ENCODE peak calls at places on chromosomes 13 and 19, in five cellular contexts. One of them, this sample, is unnamed.

GRCh38 chr19:33064117-33064777 is 441 bp downstream of the RHPN2 start:
- DNase-seq in psoas muscle: peak; percentile 19
- DNase-seq in MM.1S: peak; percentile 77
- DNase-seq in CD4-positive, CD25-positive, alpha-beta regulatory T cell: no peak
- DNase-seq in cardiac muscle cell: peak; percentile 53
- DNase-seq in this sample: no peak

GRCh38 chr19:1408300-1409203 is 1.2 kb downstream of the DAZAP1 start:
- DNase-seq in psoas muscle: peak; percentile 63
- DNase-seq in MM.1S: peak; percentile 59
- DNase-seq in CD4-positive, CD25-positive, alpha-beta regulatory T cell: peak; percentile 35
- DNase-seq in cardiac muscle cell: peak; percentile 70
- DNase-seq in this sample: peak; percentile 62

GRCh38 chr19:18839465-18840287 is 7.9 kb downstream of the UPF1 start:
- DNase-seq in psoas muscle: no peak
- DNase-seq in MM.1S: no peak
- DNase-seq in CD4-positive, CD25-positive, alpha-beta regulatory T cell: no peak
- DNase-seq in cardiac muscle cell: no peak
- DNase-seq in this sample: no peak

GRCh38 chr19:2443116-2443784 is 13.5 kb downstream of the LMNB2 start:
- DNase-seq in psoas muscle: no peak
- DNase-seq in MM.1S: no peak
- DNase-seq in CD4-positive, CD25-positive, alpha-beta regulatory T cell: no peak
- DNase-seq in cardiac muscle cell: no peak
- DNase-seq in this sample: no peak

GRCh38 chr19:44447864-44448674 is at the start of gene ZNF229:
- DNase-seq in psoas muscle: peak; percentile 85
- DNase-seq in MM.1S: peak; percentile 33
- DNase-seq in CD4-positive, CD25-positive, alpha-beta regulatory T cell: peak; percentile 14
- DNase-seq in cardiac muscle cell: peak; percentile 92
- DNase-seq in this sample: peak; percentile 42

GRCh38 chr13:80955487-80955886 is 614.6 kb upstream of the SPRY2 start:
- DNase-seq in psoas muscle: no peak
- DNase-seq in MM.1S: no peak
- DNase-seq in CD4-positive, CD25-positive, alpha-beta regulatory T cell: no peak
- DNase-seq in cardiac muscle cell: no peak
- DNase-seq in this sample: no peak

GRCh38 chr13:67408823-67409222 is 178.7 kb upstream of the PCDH9 start:
- DNase-seq in psoas muscle: no peak
- DNase-seq in MM.1S: no peak
- DNase-seq in CD4-positive, CD25-positive, alpha-beta regulatory T cell: no peak
- DNase-seq in cardiac muscle cell: no peak
- DNase-seq in this sample: no peak

GRCh38 chr19:2809387-2810140 is 10.1 kb upstream of the ZNF554 start:
- DNase-seq in psoas muscle: no peak
- DNase-seq in MM.1S: no peak
- DNase-seq in CD4-positive, CD25-positive, alpha-beta regulatory T cell: no peak
- DNase-seq in cardiac muscle cell: no peak
- DNase-seq in this sample: no peak

GRCh38 chr19:54420383-54421168 is 5.3 kb downstream of the TTYH1 start:
- DNase-seq in psoas muscle: no peak
- DNase-seq in MM.1S: no peak
- DNase-seq in CD4-positive, CD25-positive, alpha-beta regulatory T cell: no peak
- DNase-seq in cardiac muscle cell: no peak
- DNase-seq in this sample: no peak

GRCh38 chr19:28289294-28290063 is 923.5 kb downstream of the UQCRFS1 start:
- DNase-seq in psoas muscle: no peak
- DNase-seq in MM.1S: no peak
- DNase-seq in CD4-positive, CD25-positive, alpha-beta regulatory T cell: no peak
- DNase-seq in cardiac muscle cell: no peak
- DNase-seq in this sample: no peak

GRCh38 chr19:43983544-43983911 is 460 bp upstream of the ZNF155 start:
- DNase-seq in psoas muscle: no peak
- DNase-seq in MM.1S: no peak
- DNase-seq in CD4-positive, CD25-positive, alpha-beta regulatory T cell: no peak
- DNase-seq in cardiac muscle cell: no peak
- DNase-seq in this sample: no peak

GRCh38 chr19:29743681-29744080 is 28.6 kb upstream of the C19orf12 start:
- DNase-seq in psoas muscle: no peak
- DNase-seq in MM.1S: no peak
- DNase-seq in CD4-positive, CD25-positive, alpha-beta regulatory T cell: no peak
- DNase-seq in cardiac muscle cell: no peak
- DNase-seq in this sample: no peak

GRCh38 chr19:23788415-23788814 is 29.7 kb upstream of the ZNF681 start:
- DNase-seq in psoas muscle: no peak
- DNase-seq in MM.1S: no peak
- DNase-seq in CD4-positive, CD25-positive, alpha-beta regulatory T cell: no peak
- DNase-seq in cardiac muscle cell: no peak
- DNase-seq in this sample: no peak

GRCh38 chr13:80551650-80552497 is 210.9 kb upstream of the SPRY2 start:
- DNase-seq in psoas muscle: no peak
- DNase-seq in MM.1S: no peak
- DNase-seq in CD4-positive, CD25-positive, alpha-beta regulatory T cell: no peak
- DNase-seq in cardiac muscle cell: no peak
- DNase-seq in this sample: no peak

GRCh38 chr13:45219123-45219891 is 18.5 kb upstream of the KCTD4 start:
- DNase-seq in psoas muscle: no peak
- DNase-seq in MM.1S: no peak
- DNase-seq in CD4-positive, CD25-positive, alpha-beta regulatory T cell: no peak
- DNase-seq in cardiac muscle cell: no peak
- DNase-seq in this sample: no peak

GRCh38 chr13:66492479-66492878 is 737.7 kb downstream of the PCDH9 start:
- DNase-seq in psoas muscle: no peak
- DNase-seq in MM.1S: peak; percentile 68
- DNase-seq in CD4-positive, CD25-positive, alpha-beta regulatory T cell: no peak
- DNase-seq in cardiac muscle cell: peak; percentile 38
- DNase-seq in this sample: no peak

GRCh38 chr13:32940601-32941000 is 75.6 kb upstream of the KL start:
- DNase-seq in psoas muscle: peak; percentile 14
- DNase-seq in MM.1S: no peak
- DNase-seq in CD4-positive, CD25-positive, alpha-beta regulatory T cell: no peak
- DNase-seq in cardiac muscle cell: peak; percentile 14
- DNase-seq in this sample: no peak

GRCh38 chr19:18049390-18049789 is 37.3 kb downstream of the IL12RB1 start:
- DNase-seq in psoas muscle: peak; percentile 92
- DNase-seq in MM.1S: no peak
- DNase-seq in CD4-positive, CD25-positive, alpha-beta regulatory T cell: no peak
- DNase-seq in cardiac muscle cell: no peak
- DNase-seq in this sample: no peak

GRCh38 chr13:33262069-33262487 is 23.5 kb downstream of the STARD13 start:
- DNase-seq in psoas muscle: peak; percentile 32
- DNase-seq in MM.1S: no peak
- DNase-seq in CD4-positive, CD25-positive, alpha-beta regulatory T cell: no peak
- DNase-seq in cardiac muscle cell: no peak
- DNase-seq in this sample: no peak

GRCh38 chr13:101127741-101128353 is 288.5 kb downstream of the NALCN start:
- DNase-seq in psoas muscle: no peak
- DNase-seq in MM.1S: peak; percentile 56
- DNase-seq in CD4-positive, CD25-positive, alpha-beta regulatory T cell: no peak
- DNase-seq in cardiac muscle cell: peak; percentile 71
- DNase-seq in this sample: peak; percentile 29

GRCh38 chr13:108877300-108877699 is 247.9 kb downstream of the MYO16 start:
- DNase-seq in psoas muscle: no peak
- DNase-seq in MM.1S: no peak
- DNase-seq in CD4-positive, CD25-positive, alpha-beta regulatory T cell: no peak
- DNase-seq in cardiac muscle cell: peak; percentile 20
- DNase-seq in this sample: no peak

GRCh38 chr13:46478641-46479040 is 74.3 kb upstream of the LRCH1 start:
- DNase-seq in psoas muscle: no peak
- DNase-seq in MM.1S: no peak
- DNase-seq in CD4-positive, CD25-positive, alpha-beta regulatory T cell: no peak
- DNase-seq in cardiac muscle cell: no peak
- DNase-seq in this sample: no peak

GRCh38 chr13:59545007-59545406 is 618.7 kb downstream of the DIAPH3 start:
- DNase-seq in psoas muscle: no peak
- DNase-seq in MM.1S: no peak
- DNase-seq in CD4-positive, CD25-positive, alpha-beta regulatory T cell: no peak
- DNase-seq in cardiac muscle cell: no peak
- DNase-seq in this sample: no peak

GRCh38 chr19:5880604-5881078 is 10.3 kb upstream of the FUT5 start:
- DNase-seq in psoas muscle: peak; percentile 57
- DNase-seq in MM.1S: no peak
- DNase-seq in CD4-positive, CD25-positive, alpha-beta regulatory T cell: no peak
- DNase-seq in cardiac muscle cell: peak; percentile 92
- DNase-seq in this sample: no peak

GRCh38 chr19:10858204-10858828 is 10.1 kb downstream of the C19orf38 start:
- DNase-seq in psoas muscle: no peak
- DNase-seq in MM.1S: no peak
- DNase-seq in CD4-positive, CD25-positive, alpha-beta regulatory T cell: no peak
- DNase-seq in cardiac muscle cell: peak; percentile 53
- DNase-seq in this sample: no peak

GRCh38 chr19:45032421-45032820 is 6.4 kb upstream of the CLASRP start:
- DNase-seq in psoas muscle: no peak
- DNase-seq in MM.1S: no peak
- DNase-seq in CD4-positive, CD25-positive, alpha-beta regulatory T cell: no peak
- DNase-seq in cardiac muscle cell: no peak
- DNase-seq in this sample: no peak

GRCh38 chr13:51518847-51519246 is 65.4 kb upstream of the WDFY2 start:
- DNase-seq in psoas muscle: no peak
- DNase-seq in MM.1S: no peak
- DNase-seq in CD4-positive, CD25-positive, alpha-beta regulatory T cell: no peak
- DNase-seq in cardiac muscle cell: no peak
- DNase-seq in this sample: no peak

GRCh38 chr13:23427342-23428182 is 5.9 kb downstream of the SACS start:
- DNase-seq in psoas muscle: no peak
- DNase-seq in MM.1S: no peak
- DNase-seq in CD4-positive, CD25-positive, alpha-beta regulatory T cell: no peak
- DNase-seq in cardiac muscle cell: no peak
- DNase-seq in this sample: no peak

GRCh38 chr19:35642312-35642711 is 767 bp downstream of the ETV2 start:
- DNase-seq in psoas muscle: no peak
- DNase-seq in MM.1S: no peak
- DNase-seq in CD4-positive, CD25-positive, alpha-beta regulatory T cell: no peak
- DNase-seq in cardiac muscle cell: no peak
- DNase-seq in this sample: no peak
- H3K27ac ChIP-seq in psoas muscle: no peak overlapping the region
- H3K27ac ChIP-seq in MM.1S: no peak overlapping the region
- H3K27ac ChIP-seq in CD4-positive, CD25-positive, alpha-beta regulatory T cell: no peak overlapping the region
- H3K27ac ChIP-seq in cardiac muscle cell: peak overlapping the region; percentile 31
- H3K27ac ChIP-seq in this sample: no peak overlapping the region

GRCh38 chr19:37936886-37937285 is 29.9 kb downstream of the SIPA1L3 start:
- DNase-seq in psoas muscle: no peak
- DNase-seq in MM.1S: no peak
- DNase-seq in CD4-positive, CD25-positive, alpha-beta regulatory T cell: no peak
- DNase-seq in cardiac muscle cell: no peak
- DNase-seq in this sample: no peak

GRCh38 chr19:37935341-37935740 is 28.3 kb downstream of the SIPA1L3 start:
- DNase-seq in psoas muscle: no peak
- DNase-seq in MM.1S: no peak
- DNase-seq in CD4-positive, CD25-positive, alpha-beta regulatory T cell: no peak
- DNase-seq in cardiac muscle cell: no peak
- DNase-seq in this sample: no peak

GRCh38 chr19:37941820-37942515 is 35.0 kb downstream of the SIPA1L3 start:
- DNase-seq in psoas muscle: no peak
- DNase-seq in MM.1S: no peak
- DNase-seq in CD4-positive, CD25-positive, alpha-beta regulatory T cell: no peak
- DNase-seq in cardiac muscle cell: no peak
- DNase-seq in this sample: no peak

GRCh38 chr19:37936166-37936565 is 29.2 kb downstream of the SIPA1L3 start:
- DNase-seq in psoas muscle: no peak
- DNase-seq in MM.1S: no peak
- DNase-seq in CD4-positive, CD25-positive, alpha-beta regulatory T cell: no peak
- DNase-seq in cardiac muscle cell: no peak
- DNase-seq in this sample: no peak

GRCh38 chr19:37938379-37938778 is 31.4 kb downstream of the SIPA1L3 start:
- DNase-seq in psoas muscle: no peak
- DNase-seq in MM.1S: peak; percentile 21
- DNase-seq in CD4-positive, CD25-positive, alpha-beta regulatory T cell: no peak
- DNase-seq in cardiac muscle cell: no peak
- DNase-seq in this sample: no peak
- H3K4me1 ChIP-seq in psoas muscle: peaks cover 10% of the 10 kb centered on the region
- H3K4me1 ChIP-seq in MM.1S: peaks cover 9% of the 10 kb centered on the region
- H3K4me1 ChIP-seq in CD4-positive, CD25-positive, alpha-beta regulatory T cell: no peaks in the 10 kb centered on the region
- H3K4me1 ChIP-seq in cardiac muscle cell: peaks cover 15% of the 10 kb centered on the region
- H3K4me1 ChIP-seq in this sample: no peaks in the 10 kb centered on the region

DNA sequence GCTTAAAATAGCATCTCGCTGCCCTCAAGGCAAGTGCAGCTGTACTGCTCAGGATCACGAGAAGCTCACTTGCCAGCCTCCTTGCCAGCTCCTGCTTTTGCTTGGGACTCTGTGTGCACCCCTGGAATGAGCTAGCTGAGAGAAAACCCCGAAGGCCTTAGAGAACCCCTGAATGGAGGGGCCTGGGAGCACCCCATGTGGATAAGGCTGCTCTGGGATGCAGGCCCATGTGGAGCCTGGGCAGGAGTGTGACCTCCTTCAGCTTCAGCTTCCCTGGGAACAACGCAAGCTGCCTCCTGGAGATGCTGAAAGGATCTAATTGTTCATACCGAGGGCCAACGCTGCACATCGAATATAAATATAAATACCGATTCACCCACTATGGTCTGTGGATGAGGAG is 109.2 kb downstream of the HSPH1 start:
- DNase-seq in psoas muscle: no peak
- DNase-seq in MM.1S: no peak
- DNase-seq in CD4-positive, CD25-positive, alpha-beta regulatory T cell: no peak
- DNase-seq in cardiac muscle cell: no peak
- DNase-seq in this sample: no peak
- H3K36me3 ChIP-seq in psoas muscle: no peaks in the 10 kb centered on the region
- H3K36me3 ChIP-seq in MM.1S: no peaks in the 10 kb centered on the region
- H3K36me3 ChIP-seq in CD4-positive, CD25-positive, alpha-beta regulatory T cell: no peaks in the 10 kb centered on the region
- H3K36me3 ChIP-seq in cardiac muscle cell: no peaks in the 10 kb centered on the region
- H3K36me3 ChIP-seq in this sample: no peaks in the 10 kb centered on the region

GRCh38 chr13:94030415-94031119 is 448.9 kb downstream of the DCT start:
- DNase-seq in psoas muscle: no peak
- DNase-seq in MM.1S: no peak
- DNase-seq in CD4-positive, CD25-positive, alpha-beta regulatory T cell: no peak
- DNase-seq in cardiac muscle cell: peak; percentile 48
- DNase-seq in this sample: no peak

GRCh38 chr13:94028234-94029145 is 451.0 kb downstream of the DCT start:
- DNase-seq in psoas muscle: no peak
- DNase-seq in MM.1S: no peak
- DNase-seq in CD4-positive, CD25-positive, alpha-beta regulatory T cell: no peak
- DNase-seq in cardiac muscle cell: peak; percentile 46
- DNase-seq in this sample: no peak

GRCh38 chr13:94031609-94032008 is 447.9 kb downstream of the DCT start:
- DNase-seq in psoas muscle: no peak
- DNase-seq in MM.1S: no peak
- DNase-seq in CD4-positive, CD25-positive, alpha-beta regulatory T cell: no peak
- DNase-seq in cardiac muscle cell: peak; percentile 17
- DNase-seq in this sample: no peak

GRCh38 chr13:94033098-94033497 is 446.4 kb downstream of the DCT start:
- DNase-seq in psoas muscle: no peak
- DNase-seq in MM.1S: no peak
- DNase-seq in CD4-positive, CD25-positive, alpha-beta regulatory T cell: no peak
- DNase-seq in cardiac muscle cell: no peak
- DNase-seq in this sample: no peak

GRCh38 chr13:94033830-94034642 is 445.4 kb downstream of the DCT start:
- DNase-seq in psoas muscle: no peak
- DNase-seq in MM.1S: no peak
- DNase-seq in CD4-positive, CD25-positive, alpha-beta regulatory T cell: no peak
- DNase-seq in cardiac muscle cell: no peak
- DNase-seq in this sample: no peak
- H3K27ac ChIP-seq in psoas muscle: no peak overlapping the region
- H3K27ac ChIP-seq in MM.1S: no peak overlapping the region
- H3K27ac ChIP-seq in CD4-positive, CD25-positive, alpha-beta regulatory T cell: no peak overlapping the region
- H3K27ac ChIP-seq in cardiac muscle cell: no peak overlapping the region
- H3K27ac ChIP-seq in this sample: no peak overlapping the region